ENCODE peak calls at places on chromosomes 7 and 10, in four cellular contexts. Q is mammary epithelial cell, G is sigmoid colon, W is A549. X is an unnamed sample.

GRCh38 chr10:119973261-119973660 is 80.7 kb downstream of the SEC23IP start:
- DNase-seq in G (no peak), Q (peak), W (peak), X (peak)

GRCh38 chr10:84499846-84500245 is 171.5 kb downstream of the CCSER2 start:
- DNase-seq in Q (no peak), W (no peak), G (no peak), X (peak)

GRCh38 chr10:15719899-15720634 is at the start of gene ITGA8:
- DNase-seq in W (peak), Q (no peak), G (no peak), X (peak)

GRCh38 chr10:6300106-6300783 is 97.5 kb downstream of the PFKFB3 start:
- DNase-seq in Q (peak), G (no peak), W (peak), X (peak)

GRCh38 chr7:84060760-84061261 is 133.8 kb downstream of the SEMA3A start:
- DNase-seq in W (peak), Q (peak), G (no peak), X (no peak)

GRCh38 chr7:64880322-64881297 is 22.5 kb upstream of the ZNF273 start:
- DNase-seq in W (no peak), G (peak), Q (no peak), X (no peak)

GRCh38 chr10:635088-635861 is 54.2 kb downstream of the DIP2C start:
- DNase-seq in G (peak), Q (no peak), W (no peak), X (no peak)

GRCh38 chr10:110918633-110919348 is at the start of gene BBIP1:
- DNase-seq in W (peak), Q (peak), G (no peak), X (peak)

GRCh38 chr7:132461043-132461592 is 115.2 kb downstream of the PLXNA4 start:
- DNase-seq in G (no peak), W (no peak), Q (no peak), X (no peak)

GRCh38 chr10:55310143-55310542 is 509.1 kb upstream of the PCDH15 start:
- DNase-seq in Q (no peak), G (no peak), W (no peak), X (no peak)

GRCh38 chr7:42105541-42106349 is 131.3 kb downstream of the GLI3 start:
- DNase-seq in Q (no peak), W (no peak), G (no peak), X (no peak)

GRCh38 chr7:1196950-1197349 is 35.7 kb upstream of the UNCX start:
- DNase-seq in W (no peak), G (no peak), Q (no peak), X (no peak)

GRCh38 chr10:5560142-5560843 is 35.5 kb downstream of the CALML3 start:
- DNase-seq in G (peak), W (no peak), Q (no peak), X (no peak)

GRCh38 chr7:7884855-7885254 is 83.7 kb upstream of the GLCCI1 start:
- DNase-seq in Q (peak), W (no peak), G (no peak), X (no peak)

GRCh38 chr10:114687459-114687858 is 29.4 kb upstream of the ABLIM1 start:
- DNase-seq in W (no peak), Q (peak), G (no peak), X (no peak)

GRCh38 chr7:69840248-69840647 is 242.0 kb downstream of the AUTS2 start:
- DNase-seq in Q (no peak), G (no peak), W (no peak), X (peak)

GRCh38 chr10:123666318-123667291 is at the start of gene GPR26:
- DNase-seq in W (no peak), Q (no peak), G (no peak), X (no peak)

GRCh38 chr10:22690614-22691431 is 23.6 kb downstream of the PIP4K2A start:
- DNase-seq in W (no peak), G (no peak), Q (no peak), X (no peak)

GRCh38 chr10:29522038-29522855 is 112.5 kb downstream of the SVIL start:
- DNase-seq in W (no peak), G (no peak), Q (no peak), X (no peak)

GRCh38 chr10:130009228-130009627 is 45.2 kb upstream of the EBF3 start:
- DNase-seq in Q (no peak), W (no peak), G (no peak), X (no peak)

GRCh38 chr7:151139071-151139521 is 28.4 kb downstream of the GBX1 start:
- DNase-seq in W (no peak), G (peak), Q (no peak), X (no peak)

GRCh38 chr7:15007507-15007906 is 105.0 kb upstream of the DGKB start:
- DNase-seq in W (peak), G (no peak), Q (peak), X (peak)

GRCh38 chr10:83176901-83177300 is 962.4 kb upstream of the GHITM start:
- DNase-seq in W (no peak), Q (no peak), G (no peak), X (no peak)
- TF ChIP-seq CTCF in W (no peak), Q (no peak), G (no peak), X (no peak)

DNA sequence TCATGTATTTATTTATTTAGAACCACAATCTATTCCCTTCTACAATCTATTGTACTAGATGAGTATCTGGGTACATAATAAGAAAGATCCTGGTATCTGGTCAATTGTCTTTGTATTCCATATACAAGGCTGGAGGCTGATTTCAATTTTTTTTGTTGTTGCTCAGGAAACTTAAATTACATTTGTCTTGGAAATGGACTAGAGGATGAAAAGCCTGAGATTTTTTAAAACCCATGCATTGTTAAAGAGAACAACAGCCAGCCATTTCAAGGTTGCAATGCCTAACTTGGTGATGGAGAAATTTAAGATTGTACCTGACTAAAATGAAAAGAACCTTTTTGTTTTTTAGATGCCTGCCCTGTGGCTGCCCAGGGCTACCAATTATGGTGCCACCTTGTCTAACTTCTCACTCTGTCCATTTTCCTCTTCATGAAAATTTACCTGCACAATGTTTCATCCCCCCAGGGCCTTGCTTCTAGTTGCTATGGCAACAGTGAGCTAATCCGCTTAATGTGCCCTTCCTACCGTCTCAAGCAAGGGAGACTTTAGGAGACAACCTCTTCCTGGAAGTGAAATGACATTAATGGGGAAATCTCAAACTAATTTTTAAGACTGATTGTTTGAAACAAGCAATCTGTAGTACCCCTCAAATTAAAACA is 203.7 kb upstream of the PHYHIPL start:
- DNase-seq in Q (no peak), W (no peak), G (no peak), X (no peak)
- H3K4me3 ChIP-seq in Q (no peak), W (no peak), G (no peak), X (no peak)

GRCh38 chr7:72622532-72622931 is 205.5 kb downstream of the TYW1B start:
- DNase-seq in W (no peak), G (no peak), Q (no peak), X (no peak)
- TF ChIP-seq CTCF in W (no peak), G (no peak), Q (no peak), X (no peak)

GRCh38 chr7:2838873-2839578 is 5.1 kb downstream of the GNA12 start:
- DNase-seq in Q (no peak), W (no peak), G (no peak), X (peak)
- H3K4me3 ChIP-seq in Q (no peak), W (no peak), G (no peak), X (no peak)

GRCh38 chr7:92753614-92754013 is 82.8 kb downstream of the CDK6 start:
- DNase-seq in G (no peak), Q (peak), W (no peak), X (no peak)
- TF ChIP-seq CTCF in G (no peak), Q (no peak), W (no peak), X (no peak)

DNA sequence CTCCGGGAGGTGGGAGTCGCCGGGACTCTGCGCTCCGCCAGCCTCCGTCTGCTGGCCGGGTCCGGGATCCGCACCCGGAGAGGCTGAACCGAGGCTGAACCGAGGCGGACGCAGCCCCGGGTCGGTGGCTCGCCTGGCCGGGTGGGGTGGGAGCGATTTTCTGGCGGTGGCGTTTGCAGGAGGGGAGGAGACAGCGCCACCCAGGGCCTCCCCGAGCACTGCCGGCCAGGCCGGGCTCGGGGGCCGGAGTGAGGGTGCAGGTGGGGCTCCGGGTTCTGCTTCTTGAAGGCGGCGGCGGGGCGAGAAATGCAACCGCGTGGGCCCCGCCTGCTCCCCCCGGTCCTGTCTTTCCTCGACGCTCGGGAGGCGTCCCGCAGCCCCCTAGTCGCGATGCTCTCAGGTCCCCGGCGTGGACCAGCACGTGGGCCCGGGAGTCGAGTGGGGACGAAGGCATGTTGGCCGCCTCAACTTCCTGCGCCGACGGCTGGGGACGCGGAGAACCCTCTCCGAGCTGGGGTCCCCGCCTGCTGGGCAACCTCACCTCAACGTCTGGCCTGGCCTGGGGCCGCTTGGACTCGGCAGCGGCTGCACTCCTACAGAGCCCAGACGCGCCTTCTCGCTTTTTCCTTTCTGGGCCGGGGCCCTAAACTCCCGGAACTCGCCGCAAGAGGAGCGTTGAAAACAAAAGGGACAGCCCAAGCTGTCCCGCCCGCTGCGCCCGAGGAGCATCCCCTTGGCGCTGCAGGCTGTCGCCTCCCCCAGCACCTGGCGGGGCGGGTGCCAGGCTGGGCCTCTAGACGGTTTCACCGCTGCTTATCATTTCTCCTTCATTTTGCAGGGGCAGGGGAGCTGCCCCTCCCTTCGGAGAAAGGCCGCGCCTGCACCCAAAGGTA is 25.2 kb upstream of the VAX1 start:
- DNase-seq in W (peak), Q (no peak), G (no peak), X (no peak)
- H3K4me3 ChIP-seq in W (peak), Q (no peak), G (no peak), X (no peak)

DNA sequence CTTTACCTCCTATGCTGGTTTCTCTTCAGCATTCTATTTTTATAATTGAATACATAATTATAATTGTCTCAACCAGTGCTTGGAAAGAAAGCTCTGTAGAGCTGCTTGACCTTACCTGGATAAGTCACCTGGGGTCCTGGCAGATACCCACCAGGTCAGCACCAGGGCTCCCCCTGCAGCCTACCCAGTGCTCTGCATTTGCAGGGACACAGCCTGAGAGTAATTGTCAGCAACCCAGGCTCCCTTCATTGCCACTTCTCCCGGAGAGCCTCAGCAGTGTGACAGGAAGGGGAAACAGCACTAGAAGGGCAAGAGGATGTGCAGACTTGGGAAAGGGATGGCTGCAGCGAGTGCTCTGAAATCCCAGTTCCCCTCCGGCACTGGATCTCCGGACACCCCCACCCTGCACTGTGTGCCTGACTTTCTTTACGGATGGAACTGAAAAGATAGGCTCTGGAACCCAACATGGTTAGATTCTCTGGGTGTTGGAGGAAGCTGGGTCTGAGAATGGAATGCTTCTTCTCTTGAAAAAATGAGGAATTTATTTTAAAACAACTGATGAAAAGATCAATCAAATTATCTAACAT is 11.4 kb upstream of the PAX4 start:
- DNase-seq in G (no peak), W (peak), Q (no peak), X (peak)
- TF ChIP-seq CTCF in G (peak), W (peak), Q (peak), X (peak)

DNA sequence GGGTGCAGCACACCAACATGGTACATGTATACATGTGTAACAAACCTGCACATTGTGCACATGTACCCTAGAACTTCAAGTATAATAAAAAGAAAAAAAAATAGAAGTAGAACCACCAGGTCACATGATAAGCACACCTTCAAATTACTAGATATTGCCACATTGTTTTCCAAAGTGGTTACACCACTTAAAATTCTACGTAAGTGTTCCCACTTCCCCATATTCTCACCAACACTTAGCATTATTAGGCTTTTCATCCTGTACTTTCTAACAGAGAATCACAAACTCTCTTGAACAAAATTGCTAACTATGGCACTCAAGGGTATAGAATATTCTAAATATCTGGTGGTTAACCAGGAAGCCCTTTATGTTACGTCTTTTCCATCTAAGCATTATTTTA is 22.6 kb downstream of the SH3PXD2A start:
- DNase-seq in W (no peak), G (no peak), Q (no peak), X (no peak)
- H3K4me3 ChIP-seq in W (no peak), G (no peak), Q (no peak), X (no peak)

DNA sequence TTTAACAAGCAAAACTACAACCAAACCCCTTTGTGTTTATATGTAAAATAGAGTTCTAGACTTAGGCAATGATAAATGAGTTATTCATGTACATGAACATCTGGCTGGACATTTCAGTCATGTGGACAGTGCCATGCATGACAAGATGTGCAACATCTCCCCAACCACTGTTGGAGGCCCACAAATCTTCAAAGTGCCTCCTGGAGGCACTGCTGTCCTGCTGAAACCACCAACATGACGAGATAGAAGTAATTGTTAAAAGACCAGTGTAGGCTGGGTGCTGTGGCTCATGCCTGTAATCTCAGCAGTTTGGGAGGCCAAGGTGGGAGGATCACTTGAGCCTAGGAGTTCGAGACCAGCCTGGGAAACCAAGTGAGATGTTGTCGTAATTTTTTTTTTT is 18.5 kb downstream of the PPIA start:
- DNase-seq in Q (no peak), W (peak), G (no peak), X (no peak)
- TF ChIP-seq CTCF in Q (no peak), W (no peak), G (no peak), X (no peak)